ENCODE peak calls at places on chromosomes 1 and 21, in eight cellular contexts. U, P, C, B, M, R, O and S are unnamed samples.

GRCh38 chr1:94271373-94271772 is 34.0 kb upstream of the ARHGAP29 start:
- DNase-seq in U (no peak), P (no peak), C (no peak), B (no peak), M (no peak), R (no peak), O (no peak), S (no peak)

GRCh38 chr1:59478822-59479221 is 181.9 kb downstream of the FGGY start:
- DNase-seq in U (no peak), P (no peak), C (no peak), B (no peak), M (no peak), R (no peak), O (no peak), S (no peak)

GRCh38 chr1:221335161-221336101 is 406.5 kb downstream of the DUSP10 start:
- DNase-seq in U (peak), P (no peak), C (peak), B (peak), M (peak), R (peak), O (no peak), S (peak)

GRCh38 chr1:167057297-167057688 is 32.9 kb downstream of the GPA33 start:
- DNase-seq in U (no peak), P (peak), C (no peak), B (peak), M (no peak), R (peak), O (peak), S (peak)

GRCh38 chr1:48955774-48956173 is 179.1 kb upstream of the BEND5 start:
- DNase-seq in U (no peak), P (no peak), C (no peak), B (no peak), M (no peak), R (no peak), O (no peak), S (peak)

GRCh38 chr1:114350731-114351445 is 160.1 kb downstream of the TRIM33 start:
- DNase-seq in U (no peak), P (no peak), C (no peak), B (no peak), M (no peak), R (no peak), O (no peak), S (no peak)

GRCh38 chr1:247332901-247333361 is 1.3 kb upstream of the ZNF496 start:
- DNase-seq in U (peak), P (peak), C (no peak), B (peak), M (peak), R (peak), O (no peak), S (peak)

GRCh38 chr1:245332513-245332912 is 177.7 kb downstream of the KIF26B start:
- DNase-seq in U (no peak), P (no peak), C (no peak), B (peak), M (no peak), R (no peak), O (no peak), S (no peak)

GRCh38 chr1:27630859-27631491 is 4.0 kb downstream of the FGR start:
- DNase-seq in U (no peak), P (no peak), C (no peak), B (no peak), M (no peak), R (no peak), O (no peak), S (no peak)

GRCh38 chr1:175673236-175674150 is 69.9 kb downstream of the TNR start:
- DNase-seq in U (no peak), P (no peak), C (no peak), B (no peak), M (no peak), R (no peak), O (no peak), S (no peak)

GRCh38 chr1:182217071-182217470 is 155.6 kb upstream of the ZNF648 start:
- DNase-seq in U (no peak), P (no peak), C (no peak), B (no peak), M (no peak), R (peak), O (no peak), S (no peak)

GRCh38 chr1:9490605-9491339 is 48.5 kb upstream of the SLC25A33 start:
- DNase-seq in U (peak), P (peak), C (peak), B (peak), M (peak), R (peak), O (peak), S (peak)

GRCh38 chr1:227218870-227219578 is 99.3 kb downstream of the CDC42BPA start:
- DNase-seq in U (no peak), P (no peak), C (no peak), B (no peak), M (peak), R (no peak), O (no peak), S (no peak)

GRCh38 chr1:21607549-21608529 is 61.3 kb downstream of the RAP1GAP start:
- DNase-seq in U (peak), P (no peak), C (peak), B (peak), M (peak), R (peak), O (no peak), S (peak)

GRCh38 chr21:36976882-36977651 is 10.6 kb upstream of the HLCS start:
- DNase-seq in U (no peak), P (peak), C (no peak), B (peak), M (peak), R (peak), O (no peak), S (peak)

GRCh38 chr21:32257952-32258785 is 20.7 kb downstream of the MIS18A start:
- DNase-seq in U (peak), P (peak), C (peak), B (peak), M (peak), R (peak), O (peak), S (peak)

GRCh38 chr1:87176514-87176913 is 152.2 kb upstream of the LMO4 start:
- DNase-seq in U (no peak), P (no peak), C (no peak), B (no peak), M (no peak), R (no peak), O (no peak), S (no peak)

GRCh38 chr21:38983560-38983959 is 177.8 kb downstream of the ETS2 start:
- DNase-seq in U (no peak), P (no peak), C (no peak), B (no peak), M (no peak), R (no peak), O (no peak), S (no peak)

GRCh38 chr1:116112388-116113140 is 1.4 kb downstream of the MAB21L3 start:
- DNase-seq in U (no peak), P (no peak), C (no peak), B (no peak), M (no peak), R (no peak), O (no peak), S (no peak)

GRCh38 chr1:94648225-94649007 is 106.9 kb upstream of the F3 start:
- DNase-seq in U (peak), P (no peak), C (peak), B (no peak), M (peak), R (peak), O (no peak), S (peak)

GRCh38 chr1:230753586-230754251 is 6.5 kb downstream of the CAPN9 start:
- DNase-seq in U (no peak), P (peak), C (no peak), B (peak), M (peak), R (no peak), O (no peak), S (peak)

GRCh38 chr1:184513966-184514365 is 127.1 kb downstream of the C1orf21 start:
- DNase-seq in U (no peak), P (no peak), C (no peak), B (no peak), M (no peak), R (peak), O (no peak), S (no peak)

GRCh38 chr1:67850151-67850551 is 16.9 kb upstream of the GNG12 start:
- DNase-seq in U (no peak), P (peak), C (no peak), B (peak), M (no peak), R (no peak), O (no peak), S (peak)

GRCh38 chr1:181314959-181315358 is 168.4 kb upstream of the CACNA1E start:
- DNase-seq in U (no peak), P (peak), C (no peak), B (no peak), M (no peak), R (no peak), O (no peak), S (no peak)

GRCh38 chr1:218817747-218818146 is 355.9 kb upstream of the LYPLAL1 start:
- DNase-seq in U (no peak), P (peak), C (no peak), B (no peak), M (no peak), R (no peak), O (no peak), S (peak)

GRCh38 chr1:94856004-94856403 is 35.8 kb downstream of the SLC44A3 start:
- DNase-seq in U (no peak), P (no peak), C (no peak), B (no peak), M (no peak), R (no peak), O (no peak), S (no peak)

GRCh38 chr1:60990719-60991100 is 91.7 kb upstream of the NFIA start:
- DNase-seq in U (no peak), P (peak), C (no peak), B (no peak), M (no peak), R (no peak), O (no peak), S (no peak)

GRCh38 chr21:46182548-46183336 is 1.5 kb downstream of the SPATC1L start:
- DNase-seq in U (no peak), P (no peak), C (peak), B (no peak), M (no peak), R (no peak), O (no peak), S (peak)

GRCh38 chr1:206419783-206420182 is 50.5 kb upstream of the IKBKE start:
- DNase-seq in U (no peak), P (no peak), C (no peak), B (no peak), M (no peak), R (peak), O (no peak), S (no peak)

GRCh38 chr1:36203554-36204346 is 20.5 kb upstream of the THRAP3 start:
- DNase-seq in U (no peak), P (peak), C (no peak), B (no peak), M (peak), R (peak), O (peak), S (peak)

GRCh38 chr1:35031103-35031452 is 667 bp downstream of the ZMYM6 start:
- DNase-seq in U (peak), P (peak), C (no peak), B (peak), M (peak), R (peak), O (no peak), S (peak)

GRCh38 chr1:73106931-73107330 is 824.6 kb upstream of the NEGR1 start:
- DNase-seq in U (no peak), P (no peak), C (no peak), B (no peak), M (no peak), R (no peak), O (no peak), S (no peak)

GRCh38 chr1:205531191-205532025 is 26.9 kb downstream of the CDK18 start:
- DNase-seq in U (no peak), P (no peak), C (no peak), B (no peak), M (no peak), R (no peak), O (no peak), S (no peak)

GRCh38 chr21:21712761-21713558 is 714.8 kb downstream of the NCAM2 start:
- DNase-seq in U (no peak), P (no peak), C (no peak), B (no peak), M (no peak), R (peak), O (no peak), S (no peak)

GRCh38 chr1:16018749-16019515 is 1.1 kb upstream of the HSPB7 start:
- DNase-seq in U (no peak), P (no peak), C (no peak), B (no peak), M (no peak), R (no peak), O (no peak), S (no peak)